ENCODE peak calls at places on chromosomes 1 and 21, in four cellular contexts. One of them, this sample, is unnamed.
A peak's percentile ranks its signal among the peaks of the same experiment; 100 is the strongest.

GRCh38 chr1:8031176-8031785 is 5.2 kb upstream of the ERRFI1 start:
- DNase-seq in heart right ventricle: no peak
- DNase-seq in Kasumi-1: peak; percentile 75
- DNase-seq in effector CD8-positive, alpha-beta T cell: no peak
- DNase-seq in this sample: no peak

GRCh38 chr1:32716312-32717126 is 13.9 kb upstream of the SYNC start:
- DNase-seq in heart right ventricle: peak; percentile 57
- DNase-seq in Kasumi-1: no peak
- DNase-seq in effector CD8-positive, alpha-beta T cell: no peak
- DNase-seq in this sample: peak; percentile 96

GRCh38 chr1:244005455-244005854 is 45.6 kb upstream of the ZBTB18 start:
- DNase-seq in heart right ventricle: no peak
- DNase-seq in Kasumi-1: no peak
- DNase-seq in effector CD8-positive, alpha-beta T cell: no peak
- DNase-seq in this sample: no peak

GRCh38 chr1:169495916-169496315 is 10.2 kb upstream of the SLC19A2 start:
- DNase-seq in heart right ventricle: no peak
- DNase-seq in Kasumi-1: no peak
- DNase-seq in effector CD8-positive, alpha-beta T cell: no peak
- DNase-seq in this sample: no peak

GRCh38 chr1:243950166-243950565 is 100.1 kb upstream of the AKT3 start:
- DNase-seq in heart right ventricle: no peak
- DNase-seq in Kasumi-1: no peak
- DNase-seq in effector CD8-positive, alpha-beta T cell: no peak
- DNase-seq in this sample: no peak

GRCh38 chr1:32031578-32032286 is 18.1 kb downstream of the KHDRBS1 start:
- DNase-seq in heart right ventricle: no peak
- DNase-seq in Kasumi-1: no peak
- DNase-seq in effector CD8-positive, alpha-beta T cell: no peak
- DNase-seq in this sample: no peak

GRCh38 chr1:11641776-11642305 is 12.4 kb downstream of the FBXO2 start:
- DNase-seq in heart right ventricle: no peak
- DNase-seq in Kasumi-1: no peak
- DNase-seq in effector CD8-positive, alpha-beta T cell: no peak
- DNase-seq in this sample: no peak

GRCh38 chr1:88462481-88463261 is 221.4 kb upstream of the PKN2 start:
- DNase-seq in heart right ventricle: peak; percentile 34
- DNase-seq in Kasumi-1: no peak
- DNase-seq in effector CD8-positive, alpha-beta T cell: no peak
- DNase-seq in this sample: no peak

GRCh38 chr1:69649383-69649782 is 81.7 kb downstream of the LRRC7 start:
- DNase-seq in heart right ventricle: no peak
- DNase-seq in Kasumi-1: no peak
- DNase-seq in effector CD8-positive, alpha-beta T cell: no peak
- DNase-seq in this sample: no peak

GRCh38 chr21:42775123-42775522 is 104.2 kb downstream of the WDR4 start:
- DNase-seq in heart right ventricle: no peak
- DNase-seq in Kasumi-1: no peak
- DNase-seq in effector CD8-positive, alpha-beta T cell: no peak
- DNase-seq in this sample: no peak

GRCh38 chr1:38817958-38818705 is 41.4 kb downstream of the RRAGC start:
- DNase-seq in heart right ventricle: peak; percentile 36
- DNase-seq in Kasumi-1: peak; percentile 10
- DNase-seq in effector CD8-positive, alpha-beta T cell: peak; percentile 32
- DNase-seq in this sample: peak; percentile 93

GRCh38 chr1:54307305-54307704 is 98.9 kb downstream of the SSBP3 start:
- DNase-seq in heart right ventricle: no peak
- DNase-seq in Kasumi-1: no peak
- DNase-seq in effector CD8-positive, alpha-beta T cell: no peak
- DNase-seq in this sample: no peak

GRCh38 chr1:180178511-180179161 is 24.0 kb downstream of the QSOX1 start:
- DNase-seq in heart right ventricle: peak; percentile 72
- DNase-seq in Kasumi-1: peak; percentile 71
- DNase-seq in effector CD8-positive, alpha-beta T cell: peak; percentile 42
- DNase-seq in this sample: peak; percentile 79

GRCh38 chr1:53592521-53592982 is 133.4 kb downstream of the DMRTB1 start:
- DNase-seq in heart right ventricle: no peak
- DNase-seq in Kasumi-1: no peak
- DNase-seq in effector CD8-positive, alpha-beta T cell: no peak
- DNase-seq in this sample: no peak

GRCh38 chr21:31429500-31429899 is 85.4 kb upstream of the TIAM1 start:
- DNase-seq in heart right ventricle: no peak
- DNase-seq in Kasumi-1: no peak
- DNase-seq in effector CD8-positive, alpha-beta T cell: no peak
- DNase-seq in this sample: no peak

GRCh38 chr1:173002891-173003582 is 47.7 kb downstream of the TNFSF18 start:
- DNase-seq in heart right ventricle: no peak
- DNase-seq in Kasumi-1: no peak
- DNase-seq in effector CD8-positive, alpha-beta T cell: no peak
- DNase-seq in this sample: no peak

GRCh38 chr1:229240532-229240931 is 30.4 kb upstream of the RAB4A start:
- DNase-seq in heart right ventricle: no peak
- DNase-seq in Kasumi-1: no peak
- DNase-seq in effector CD8-positive, alpha-beta T cell: no peak
- DNase-seq in this sample: no peak

GRCh38 chr1:230067441-230067870 is 418 bp downstream of the GALNT2 start:
- DNase-seq in heart right ventricle: no peak
- DNase-seq in Kasumi-1: peak; percentile 44
- DNase-seq in effector CD8-positive, alpha-beta T cell: no peak
- DNase-seq in this sample: peak; percentile 78

GRCh38 chr1:67834246-67834877 is 1.1 kb upstream of the GNG12 start:
- DNase-seq in heart right ventricle: no peak
- DNase-seq in Kasumi-1: no peak
- DNase-seq in effector CD8-positive, alpha-beta T cell: no peak
- DNase-seq in this sample: no peak

GRCh38 chr1:203269654-203270020 is 35.7 kb upstream of the BTG2 start:
- DNase-seq in heart right ventricle: no peak
- DNase-seq in Kasumi-1: no peak
- DNase-seq in effector CD8-positive, alpha-beta T cell: no peak
- DNase-seq in this sample: no peak

GRCh38 chr1:59165353-59165752 is 131.5 kb upstream of the FGGY start:
- DNase-seq in heart right ventricle: no peak
- DNase-seq in Kasumi-1: no peak
- DNase-seq in effector CD8-positive, alpha-beta T cell: no peak
- DNase-seq in this sample: no peak

GRCh38 chr1:25148673-25149300 is 83.5 kb downstream of the SYF2 start:
- DNase-seq in heart right ventricle: no peak
- DNase-seq in Kasumi-1: peak; percentile 85
- DNase-seq in effector CD8-positive, alpha-beta T cell: no peak
- DNase-seq in this sample: no peak

GRCh38 chr1:80893140-80893539 is 907.6 kb upstream of the ADGRL2 start:
- DNase-seq in heart right ventricle: no peak
- DNase-seq in Kasumi-1: no peak
- DNase-seq in effector CD8-positive, alpha-beta T cell: no peak
- DNase-seq in this sample: no peak

GRCh38 chr1:85278853-85279314 is 2.5 kb upstream of the BCL10 start:
- DNase-seq in heart right ventricle: no peak
- DNase-seq in Kasumi-1: no peak
- DNase-seq in effector CD8-positive, alpha-beta T cell: no peak
- DNase-seq in this sample: peak; percentile 82

GRCh38 chr21:33075128-33075527 is 5.2 kb downstream of the OLIG1 start:
- DNase-seq in heart right ventricle: no peak
- DNase-seq in Kasumi-1: no peak
- DNase-seq in effector CD8-positive, alpha-beta T cell: no peak
- DNase-seq in this sample: no peak

GRCh38 chr1:154992721-154993571 is 440 bp upstream of the LENEP start:
- DNase-seq in heart right ventricle: no peak
- DNase-seq in Kasumi-1: peak; percentile 40
- DNase-seq in effector CD8-positive, alpha-beta T cell: no peak
- DNase-seq in this sample: peak; percentile 78

GRCh38 chr1:11320153-11320936 is 47.3 kb downstream of the UBIAD1 start:
- DNase-seq in heart right ventricle: no peak
- DNase-seq in Kasumi-1: no peak
- DNase-seq in effector CD8-positive, alpha-beta T cell: peak; percentile 19
- DNase-seq in this sample: peak; percentile 61

GRCh38 chr1:226975259-226975908 is 35.3 kb downstream of the COQ8A start:
- DNase-seq in heart right ventricle: no peak
- DNase-seq in Kasumi-1: no peak
- DNase-seq in effector CD8-positive, alpha-beta T cell: no peak
- DNase-seq in this sample: no peak

GRCh38 chr1:227428803-227429202 is 110.5 kb upstream of the CDC42BPA start:
- DNase-seq in heart right ventricle: no peak
- DNase-seq in Kasumi-1: no peak
- DNase-seq in effector CD8-positive, alpha-beta T cell: no peak
- DNase-seq in this sample: no peak